ENCODE peak calls at places on chromosome 4, in nine cellular contexts. C, X, B, D, O, T, Z, L and U are unnamed samples.

GRCh38 chr4:143372093-143372915 is 35.6 kb downstream of the GAB1 start:
- DNase-seq in C (peak), X (no peak), B (no peak), D (no peak), O (no peak), T (no peak), Z (no peak), L (no peak), U (peak)

GRCh38 chr4:118388621-118389020 is 35.8 kb upstream of the PRSS12 start:
- DNase-seq in C (no peak), X (no peak), B (no peak), D (no peak), O (no peak), T (no peak), Z (no peak), L (no peak), U (no peak)

GRCh38 chr4:41466249-41466648 is 71.7 kb upstream of the LIMCH1 start:
- DNase-seq in C (no peak), X (no peak), B (no peak), D (no peak), O (no peak), T (no peak), Z (no peak), L (no peak), U (no peak)

GRCh38 chr4:92529510-92529909 is 225.7 kb downstream of the GRID2 start:
- DNase-seq in C (no peak), X (no peak), B (no peak), D (no peak), O (no peak), T (no peak), Z (no peak), L (no peak), U (no peak)

GRCh38 chr4:106201373-106201772 is 114.6 kb downstream of the TBCK start:
- DNase-seq in C (no peak), X (no peak), B (no peak), D (no peak), O (peak), T (peak), Z (no peak), L (peak), U (no peak)

GRCh38 chr4:36394352-36394903 is 113.0 kb downstream of the DTHD1 start:
- DNase-seq in C (no peak), X (no peak), B (no peak), D (no peak), O (no peak), T (no peak), Z (no peak), L (no peak), U (no peak)

GRCh38 chr4:148574502-148574901 is 132.3 kb upstream of the NR3C2 start:
- DNase-seq in C (no peak), X (peak), B (no peak), D (no peak), O (peak), T (peak), Z (no peak), L (no peak), U (no peak)

GRCh38 chr4:132417220-132417619 is 731.9 kb upstream of the PCDH10 start:
- DNase-seq in C (no peak), X (no peak), B (no peak), D (no peak), O (no peak), T (no peak), Z (no peak), L (no peak), U (no peak)

GRCh38 chr4:37812713-37813112 is 13.8 kb upstream of the PGM2 start:
- DNase-seq in C (no peak), X (peak), B (no peak), D (no peak), O (peak), T (no peak), Z (no peak), L (no peak), U (no peak)

GRCh38 chr4:1094336-1094690 is 19.1 kb downstream of the RNF212 start:
- DNase-seq in C (no peak), X (no peak), B (peak), D (no peak), O (no peak), T (no peak), Z (no peak), L (no peak), U (no peak)

GRCh38 chr4:8291036-8291682 is 21.6 kb downstream of the HTRA3 start:
- DNase-seq in C (no peak), X (no peak), B (peak), D (no peak), O (no peak), T (no peak), Z (no peak), L (no peak), U (no peak)

GRCh38 chr4:86453044-86453501 is 93.2 kb upstream of the MAPK10 start:
- DNase-seq in C (no peak), X (no peak), B (no peak), D (peak), O (no peak), T (peak), Z (no peak), L (no peak), U (no peak)

GRCh38 chr4:3111461-3111860 is 37.0 kb downstream of the HTT start:
- DNase-seq in C (no peak), X (no peak), B (no peak), D (no peak), O (peak), T (no peak), Z (no peak), L (no peak), U (no peak)

GRCh38 chr4:13766722-13767495 is 139.4 kb upstream of the BOD1L1 start:
- DNase-seq in C (no peak), X (no peak), B (no peak), D (no peak), O (no peak), T (no peak), Z (no peak), L (no peak), U (no peak)

GRCh38 chr4:185846550-185847210 is 34.7 kb upstream of the SORBS2 start:
- DNase-seq in C (no peak), X (no peak), B (no peak), D (no peak), O (no peak), T (no peak), Z (no peak), L (no peak), U (no peak)

GRCh38 chr4:88841635-88842034 is 144.0 kb upstream of the NAP1L5 start:
- DNase-seq in C (no peak), X (peak), B (no peak), D (no peak), O (no peak), T (no peak), Z (no peak), L (no peak), U (no peak)

GRCh38 chr4:22187203-22187835 is 238.7 kb upstream of the KCNIP4 start:
- DNase-seq in C (no peak), X (no peak), B (no peak), D (no peak), O (no peak), T (no peak), Z (no peak), L (no peak), U (no peak)

GRCh38 chr4:172650758-172651495 is 517.7 kb upstream of the GALNT7 start:
- DNase-seq in C (no peak), X (no peak), B (no peak), D (no peak), O (no peak), T (no peak), Z (no peak), L (no peak), U (no peak)

GRCh38 chr4:40121515-40121914 is 64.9 kb downstream of the N4BP2 start:
- DNase-seq in C (no peak), X (peak), B (no peak), D (no peak), O (peak), T (peak), Z (no peak), L (no peak), U (no peak)

GRCh38 chr4:48635980-48636379 is 144.1 kb downstream of the FRYL start:
- DNase-seq in C (no peak), X (no peak), B (no peak), D (no peak), O (no peak), T (no peak), Z (no peak), L (no peak), U (no peak)

GRCh38 chr4:81600511-81601269 is 129.0 kb upstream of the RASGEF1B start:
- DNase-seq in C (no peak), X (no peak), B (peak), D (no peak), O (no peak), T (no peak), Z (no peak), L (no peak), U (no peak)

GRCh38 chr4:124903995-124904722 is 191.6 kb upstream of the ANKRD50 start:
- DNase-seq in C (no peak), X (peak), B (no peak), D (no peak), O (peak), T (peak), Z (no peak), L (peak), U (no peak)

GRCh38 chr4:173370130-173370476 is 651 bp upstream of the SAP30 start:
- DNase-seq in C (no peak), X (no peak), B (peak), D (peak), O (no peak), T (no peak), Z (peak), L (no peak), U (peak)

GRCh38 chr4:120922390-120923200 is at the start of gene PRDM5:
- DNase-seq in C (peak), X (peak), B (peak), D (peak), O (peak), T (peak), Z (peak), L (no peak), U (peak)

GRCh38 chr4:7384003-7384928 is 50.5 kb downstream of the PSAPL1 start:
- DNase-seq in C (no peak), X (no peak), B (peak), D (no peak), O (no peak), T (no peak), Z (no peak), L (no peak), U (no peak)

GRCh38 chr4:76449362-76449767 is 14.3 kb downstream of the SHROOM3 start:
- DNase-seq in C (no peak), X (no peak), B (no peak), D (no peak), O (no peak), T (no peak), Z (no peak), L (no peak), U (no peak)

GRCh38 chr4:162409048-162409447 is 245.2 kb upstream of the FSTL5 start:
- DNase-seq in C (no peak), X (no peak), B (no peak), D (no peak), O (no peak), T (no peak), Z (no peak), L (no peak), U (no peak)

GRCh38 chr4:105348719-105349118 is 125.1 kb downstream of the PPA2 start:
- DNase-seq in C (no peak), X (no peak), B (no peak), D (no peak), O (no peak), T (no peak), Z (no peak), L (no peak), U (no peak)

GRCh38 chr4:76235407-76235806 is 16.1 kb upstream of the FAM47E start:
- DNase-seq in C (no peak), X (no peak), B (no peak), D (no peak), O (no peak), T (no peak), Z (no peak), L (no peak), U (no peak)

GRCh38 chr4:160299608-160300007 is 1196.7 kb downstream of the RAPGEF2 start:
- DNase-seq in C (no peak), X (no peak), B (no peak), D (no peak), O (no peak), T (no peak), Z (no peak), L (peak), U (no peak)

GRCh38 chr4:121597346-121597934 is 99.3 kb downstream of the ANXA5 start:
- DNase-seq in C (peak), X (no peak), B (no peak), D (no peak), O (peak), T (peak), Z (no peak), L (no peak), U (peak)

GRCh38 chr4:90841676-90842075 is 714.5 kb downstream of the CCSER1 start:
- DNase-seq in C (no peak), X (no peak), B (no peak), D (no peak), O (peak), T (no peak), Z (no peak), L (no peak), U (no peak)

GRCh38 chr4:152776352-152776751 is 3.2 kb downstream of the TIGD4 start:
- DNase-seq in C (no peak), X (no peak), B (no peak), D (no peak), O (peak), T (no peak), Z (no peak), L (no peak), U (no peak)

GRCh38 chr4:8050555-8051206 is 107.9 kb downstream of the ABLIM2 start:
- DNase-seq in C (no peak), X (peak), B (peak), D (peak), O (no peak), T (no peak), Z (peak), L (peak), U (no peak)

GRCh38 chr4:23023121-23023520 is 330.4 kb downstream of the GBA3 start:
- DNase-seq in C (no peak), X (no peak), B (no peak), D (no peak), O (no peak), T (no peak), Z (no peak), L (no peak), U (no peak)

GRCh38 chr4:166896254-166896653 is 338.0 kb downstream of the SPOCK3 start:
- DNase-seq in C (peak), X (no peak), B (no peak), D (no peak), O (no peak), T (no peak), Z (no peak), L (no peak), U (no peak)

GRCh38 chr4:124321370-124321769 is 391.2 kb downstream of the ANKRD50 start:
- DNase-seq in C (no peak), X (no peak), B (no peak), D (no peak), O (peak), T (no peak), Z (peak), L (no peak), U (no peak)

GRCh38 chr4:2757426-2757825 is 1.3 kb upstream of the TNIP2 start:
- DNase-seq in C (no peak), X (no peak), B (no peak), D (no peak), O (no peak), T (no peak), Z (no peak), L (no peak), U (no peak)

GRCh38 chr4:137678796-137679195 is 146.5 kb upstream of the PCDH18 start:
- DNase-seq in C (no peak), X (no peak), B (no peak), D (no peak), O (peak), T (no peak), Z (no peak), L (no peak), U (no peak)

GRCh38 chr4:41015031-41015675 is 199.2 kb downstream of the APBB2 start:
- DNase-seq in C (no peak), X (no peak), B (no peak), D (no peak), O (peak), T (no peak), Z (no peak), L (no peak), U (no peak)